ENCODE peak calls at places on chromosome 6, in ten cellular contexts. M is PC-9; Q is cardiac fibroblast; O is dorsolateral prefrontal cortex; W is fibroblast of the aortic adventitia; L is heart right ventricle; E is Panc1; Z is HFF-Myc; U is cardiac muscle cell; C is CD8-positive, alpha-beta T cell. I is an unnamed sample.

GRCh38 chr6:88141641-88142298 is 24.4 kb downstream of the CNR1 start:
- DNase-seq in M (no peak), C (no peak), W (no peak), O (no peak), Z (no peak), Q (no peak), L (no peak), U (no peak), E (no peak), I (peak)

GRCh38 chr6:39295538-39295937 is 18.7 kb downstream of the KCNK17 start:
- DNase-seq in Q (no peak), Z (no peak), M (peak), O (no peak), C (no peak), E (no peak), W (peak), L (no peak), U (no peak), I (no peak)

GRCh38 chr6:17768388-17768787 is 61.7 kb upstream of the NUP153 start:
- DNase-seq in C (no peak), E (no peak), M (no peak), W (peak), L (no peak), Z (peak), O (no peak), U (peak), Q (peak), I (no peak)

GRCh38 chr6:65189344-65189743 is 517.7 kb downstream of the EYS start:
- DNase-seq in Z (no peak), M (no peak), E (no peak), O (no peak), W (no peak), L (no peak), C (no peak), U (no peak), Q (no peak), I (no peak)

GRCh38 chr6:118933855-118934460 is 1.0 kb downstream of the MCM9 start:
- DNase-seq in C (no peak), U (no peak), O (no peak), Z (no peak), W (no peak), L (no peak), Q (no peak), E (no peak), M (no peak), I (no peak)

GRCh38 chr6:52877168-52877567 is 32.3 kb downstream of the GSTA3 start:
- DNase-seq in M (no peak), C (no peak), U (peak), E (peak), Q (peak), W (peak), O (no peak), Z (peak), L (no peak), I (no peak)

GRCh38 chr6:83384751-83385150 is 46.1 kb downstream of the ME1 start:
- DNase-seq in E (no peak), M (no peak), U (no peak), O (no peak), Q (no peak), C (no peak), W (no peak), L (no peak), Z (no peak), I (no peak)

GRCh38 chr6:44435500-44435899 is 48.0 kb downstream of the CDC5L start:
- DNase-seq in U (no peak), C (no peak), O (no peak), L (no peak), Q (no peak), Z (no peak), W (no peak), E (no peak), M (no peak), I (no peak)

GRCh38 chr6:142682985-142683384 is 262.0 kb downstream of the HIVEP2 start:
- DNase-seq in W (no peak), U (no peak), O (no peak), Q (no peak), L (no peak), M (no peak), C (no peak), E (no peak), Z (no peak), I (no peak)

GRCh38 chr6:73511796-73512195 is 9.0 kb downstream of the EEF1A1 start:
- DNase-seq in Q (no peak), U (no peak), O (no peak), Z (no peak), M (no peak), W (no peak), L (no peak), C (no peak), E (no peak), I (no peak)

GRCh38 chr6:33118525-33119123 is 42.8 kb downstream of the HLA-DPB1 start:
- DNase-seq in Z (peak), E (no peak), W (peak), O (no peak), C (no peak), U (peak), L (no peak), Q (peak), M (no peak), I (peak)

GRCh38 chr6:138956244-138956924 is 31.7 kb downstream of the REPS1 start:
- DNase-seq in O (no peak), M (no peak), Z (no peak), C (no peak), E (no peak), L (no peak), U (no peak), W (no peak), Q (no peak), I (peak)

GRCh38 chr6:87391334-87391733 is 16.4 kb upstream of the CFAP206 start:
- DNase-seq in Q (peak), Z (no peak), L (no peak), M (peak), C (no peak), W (peak), U (peak), O (no peak), E (no peak), I (no peak)

GRCh38 chr6:28354688-28355554 is 5.2 kb downstream of the ZKSCAN3 start:
- DNase-seq in Q (no peak), W (no peak), O (no peak), L (no peak), U (no peak), Z (no peak), C (no peak), M (no peak), E (no peak), I (no peak)

GRCh38 chr6:130760006-130760405 is 67.2 kb upstream of the SMLR1 start:
- DNase-seq in M (peak), E (no peak), U (peak), Q (peak), Z (peak), W (peak), C (no peak), L (no peak), O (no peak), I (no peak)

DNA sequence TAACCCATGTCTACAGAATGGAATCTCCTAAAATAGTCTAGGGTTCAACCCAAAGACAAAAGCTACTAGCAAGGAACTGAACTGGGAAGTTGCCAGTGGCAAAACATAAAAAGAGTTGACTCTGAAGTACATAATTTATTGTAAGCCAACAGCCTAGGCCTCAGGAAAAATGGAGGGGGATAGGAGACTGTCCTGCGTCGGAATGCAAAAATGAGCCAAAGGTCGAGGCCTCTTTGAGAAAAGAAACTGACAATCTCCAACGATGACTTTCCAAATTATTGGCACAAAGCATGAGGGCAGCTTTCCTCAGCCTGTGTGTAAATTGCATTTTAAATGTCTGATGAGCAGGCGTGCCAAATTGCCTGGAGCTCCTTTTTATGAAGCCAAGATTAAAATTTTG is 2.1 kb downstream of the COL12A1 start:
- DNase-seq in W (peak), U (peak), Q (peak), C (no peak), E (no peak), L (no peak), M (no peak), Z (no peak), O (no peak), I (no peak)
- H3K4me3 ChIP-seq in W (peak), U (no peak), Q (peak), C (no peak), E (no peak), L (peak), M (peak), Z (peak), O (peak), I (no peak)

GRCh38 chr6:3748208-3748701 is 3.3 kb downstream of the PXDC1 start:
- DNase-seq in U (peak), L (peak), C (no peak), O (peak), E (peak), M (peak), Q (peak), Z (peak), W (peak), I (no peak)

GRCh38 chr6:3749991-3750323 is 1.6 kb downstream of the PXDC1 start:
- DNase-seq in U (peak), E (no peak), Z (no peak), L (no peak), Q (peak), M (peak), O (no peak), W (peak), C (no peak), I (no peak)

GRCh38 chr6:3749390-3749978 is 2.0 kb downstream of the PXDC1 start:
- DNase-seq in Z (no peak), C (no peak), M (peak), O (no peak), Q (no peak), W (no peak), U (no peak), L (no peak), E (no peak), I (no peak)

GRCh38 chr6:3750324-3751018 is 1.0 kb downstream of the PXDC1 start:
- DNase-seq in L (peak), Q (peak), W (peak), E (no peak), O (peak), U (peak), C (no peak), M (peak), Z (no peak), I (no peak)

DNA sequence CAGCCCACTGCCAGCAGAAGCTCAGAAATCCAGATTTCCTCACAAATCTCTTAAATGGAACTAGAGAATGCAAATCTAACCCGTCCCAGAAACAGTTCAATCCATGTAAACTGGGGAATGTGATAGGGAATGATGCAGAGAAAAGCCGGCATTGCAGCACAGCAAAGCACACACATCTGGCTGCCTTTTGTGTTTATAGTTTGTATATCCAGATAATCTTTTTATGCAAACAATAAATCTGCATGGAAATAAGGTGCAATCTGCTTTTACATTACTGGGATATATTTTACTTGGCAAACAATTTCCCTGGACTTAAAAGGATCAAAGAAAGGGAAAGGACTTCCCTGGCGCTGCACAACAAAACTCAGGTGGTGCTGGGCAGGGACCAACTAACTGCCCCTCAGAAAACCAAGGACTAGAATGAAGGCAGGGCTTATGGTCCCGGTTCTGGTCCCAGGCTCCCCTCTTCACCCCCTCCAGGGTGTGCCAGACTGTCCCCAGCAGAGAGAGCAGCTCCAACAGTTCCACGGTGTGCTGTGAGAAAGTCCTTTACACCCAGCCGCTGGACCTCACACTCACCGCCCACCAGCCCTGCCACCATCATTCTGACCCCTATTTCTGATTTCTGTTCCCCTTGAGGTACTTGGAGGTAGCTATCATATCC is 2.7 kb downstream of the PXDC1 start:
- DNase-seq in M (no peak), Z (no peak), E (no peak), C (no peak), L (no peak), O (no peak), W (no peak), Q (no peak), U (no peak), I (no peak)
- H3K4me3 ChIP-seq in M (no peak), Z (peak), E (peak), C (no peak), L (peak), O (peak), W (peak), Q (peak), U (no peak), I (no peak)

GRCh38 chr6:131846023-131846663 is 38.3 kb downstream of the ENPP1 start:
- DNase-seq in Z (no peak), C (no peak), Q (no peak), M (no peak), E (no peak), L (no peak), O (no peak), W (no peak), U (no peak), I (no peak)
- H3K4me3 ChIP-seq in Z (no peak), C (no peak), Q (no peak), M (no peak), E (no peak), L (no peak), O (no peak), W (no peak), U (no peak), I (no peak)

GRCh38 chr6:10559492-10560150 is 38.5 kb downstream of the GCNT2 start:
- DNase-seq in L (no peak), C (no peak), W (no peak), Q (no peak), O (no peak), M (no peak), U (no peak), E (no peak), Z (no peak), I (no peak)
- H3K4me3 ChIP-seq in L (no peak), C (no peak), W (no peak), Q (no peak), O (no peak), M (no peak), U (no peak), E (no peak), Z (no peak), I (no peak)

DNA sequence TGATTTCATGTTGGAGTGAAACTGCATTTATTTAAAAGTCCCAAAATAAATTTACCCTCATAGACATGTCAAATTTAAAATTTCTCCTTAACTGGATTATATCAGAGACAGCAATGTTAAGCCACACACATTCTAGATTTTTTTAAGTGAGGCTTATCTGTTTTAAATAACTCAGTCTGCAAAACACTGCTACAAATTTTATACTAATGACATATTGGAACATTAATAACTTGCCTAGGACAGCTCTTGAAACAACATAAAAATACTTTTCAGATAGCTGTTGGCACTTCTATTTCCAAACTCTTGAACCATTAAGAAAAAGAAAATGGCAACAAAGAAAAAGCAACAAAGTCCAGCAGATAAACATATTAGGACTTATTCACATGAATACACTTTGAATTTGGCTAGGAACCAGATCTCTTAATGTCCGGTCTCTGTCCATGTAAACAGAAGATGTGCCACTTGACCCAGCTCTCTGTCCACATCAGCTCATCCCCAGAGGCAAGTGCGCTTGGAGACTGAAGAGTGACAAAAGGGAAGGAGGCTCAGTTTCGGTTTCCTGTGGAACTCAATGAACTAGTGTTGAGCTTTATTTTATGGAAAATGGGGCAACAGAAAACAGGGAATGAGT is 219.3 kb upstream of the THBS2 start:
- DNase-seq in O (no peak), Q (no peak), M (no peak), U (no peak), E (no peak), L (no peak), C (no peak), W (no peak), Z (no peak), I (no peak)
- H3K4me3 ChIP-seq in O (no peak), Q (no peak), M (no peak), U (no peak), E (no peak), L (no peak), C (no peak), W (no peak), Z (no peak), I (no peak)

I was measured in Jurkat, Clone E6-1.